ENCODE peak calls at places on chromosomes 3 and 15, in ten cellular contexts. N is mesothelial cell of epicardium, J is DND-41, L is OCI-LY7, O is endothelial cell, M is GM06990, W is glutamatergic neuron, R is neural progenitor cell, I is Calu3, Y is nephron progenitor cell. Z is an unnamed sample.
A peak's percentile ranks its signal among the peaks of the same experiment; 100 is the strongest.

GRCh38 chr15:98442379-98442833 is 205.9 kb upstream of the IGF1R start:
- DNase-seq in N (peak; percentile 69), W (peak; percentile 78), M (no peak), R (peak; percentile 80), I (peak; percentile 79), L (peak; percentile 57), O (peak; percentile 70), J (peak; percentile 66), Y (peak; percentile 76), Z (peak; percentile 63)

GRCh38 chr15:42138968-42139386 is 17.5 kb downstream of the PLA2G4F start:
- DNase-seq in Y (no peak), W (no peak), M (no peak), L (no peak), N (no peak), J (no peak), R (no peak), O (no peak), I (no peak), Z (no peak)

GRCh38 chr15:60583946-60584345 is 105.0 kb upstream of the ICE2 start:
- DNase-seq in N (no peak), W (no peak), J (no peak), Y (no peak), O (no peak), R (no peak), M (no peak), L (no peak), I (no peak), Z (no peak)

GRCh38 chr3:16060945-16061344 is 113.5 kb upstream of the GALNT15 start:
- DNase-seq in L (no peak), N (no peak), O (no peak), J (no peak), R (no peak), W (no peak), M (no peak), I (no peak), Y (no peak), Z (no peak)

GRCh38 chr15:20340931-20341661 is 200.5 kb downstream of the GOLGA6L6 start:
- DNase-seq in L (no peak), J (peak; percentile 15), I (no peak), W (peak; percentile 47), M (no peak), Y (peak; percentile 55), R (peak; percentile 47), N (peak; percentile 85), O (peak; percentile 41), Z (peak; percentile 55)

GRCh38 chr3:187750513-187751123 is 5.3 kb upstream of the BCL6 start:
- DNase-seq in O (no peak), N (no peak), W (no peak), L (peak; percentile 61), M (no peak), R (peak; percentile 64), I (no peak), J (peak; percentile 46), Y (peak; percentile 44), Z (no peak)

GRCh38 chr3:12316721-12317351 is 28.0 kb downstream of the PPARG start:
- DNase-seq in M (no peak), R (no peak), O (no peak), I (no peak), L (no peak), W (no peak), Y (no peak), N (no peak), J (no peak), Z (no peak)

GRCh38 chr3:14853280-14853956 is 34.7 kb downstream of the FGD5 start:
- DNase-seq in I (no peak), L (no peak), N (no peak), J (no peak), O (no peak), R (no peak), Y (no peak), W (no peak), M (no peak), Z (no peak)

GRCh38 chr3:186540444-186541226 is 3.5 kb downstream of the CRYGS start:
- DNase-seq in R (peak; percentile 88), L (peak; percentile 83), M (no peak), W (peak; percentile 72), O (peak; percentile 75), Y (peak; percentile 74), I (peak; percentile 89), N (peak; percentile 74), J (peak; percentile 75), Z (peak; percentile 68)

DNA sequence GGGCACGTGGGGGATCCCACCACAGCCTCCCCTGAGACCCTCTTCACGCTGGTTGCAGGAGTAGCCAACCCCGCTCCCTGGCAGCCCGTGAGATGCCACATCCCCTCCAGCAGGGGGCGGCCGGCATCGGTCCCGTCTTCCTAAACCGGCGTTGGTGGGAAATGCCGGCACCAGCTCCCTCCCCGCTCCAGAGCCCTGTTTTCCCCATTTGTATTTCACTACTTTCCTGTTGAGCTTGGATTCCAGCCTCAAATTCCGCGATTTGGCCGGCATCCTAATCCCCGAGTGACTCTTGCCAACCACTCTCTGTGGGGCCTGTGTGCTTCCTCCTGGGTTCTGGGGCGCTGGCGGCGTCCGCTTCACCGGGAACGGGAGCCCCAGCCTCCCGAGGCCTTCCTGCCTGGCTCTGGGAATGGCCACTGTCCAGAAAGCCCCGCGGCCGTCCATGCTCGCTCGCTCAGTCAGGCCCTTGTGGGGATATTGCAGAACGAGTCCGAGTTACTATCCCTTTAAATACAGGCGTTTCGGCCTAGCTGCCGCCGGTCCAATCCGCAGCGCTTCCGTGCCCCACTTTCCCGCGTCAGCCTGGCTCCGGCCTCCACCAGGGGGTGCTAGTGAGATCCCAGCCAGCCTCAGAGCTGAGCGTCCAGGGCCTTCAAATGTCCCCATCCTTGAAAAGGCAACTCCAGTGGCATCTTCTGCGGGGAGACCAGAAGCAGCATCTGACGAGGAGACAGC is 8.1 kb upstream of the ADAMTS17 start:
- DNase-seq in I (peak; percentile 98), L (peak; percentile 72), Y (peak; percentile 93), N (peak; percentile 96), M (peak; percentile 85), O (peak; percentile 96), J (peak; percentile 69), R (peak; percentile 89), W (peak; percentile 96), Z (peak; percentile 97)
- TF ChIP-seq CTCF in I (peak; percentile 70), L (peak; percentile 76), Y (peak; percentile 67), N (peak; percentile 86), M (peak; percentile 96), O (peak; percentile 87), J (peak; percentile 81), R (peak; percentile 73), W (peak; percentile 90), Z (peak; percentile 73)

DNA sequence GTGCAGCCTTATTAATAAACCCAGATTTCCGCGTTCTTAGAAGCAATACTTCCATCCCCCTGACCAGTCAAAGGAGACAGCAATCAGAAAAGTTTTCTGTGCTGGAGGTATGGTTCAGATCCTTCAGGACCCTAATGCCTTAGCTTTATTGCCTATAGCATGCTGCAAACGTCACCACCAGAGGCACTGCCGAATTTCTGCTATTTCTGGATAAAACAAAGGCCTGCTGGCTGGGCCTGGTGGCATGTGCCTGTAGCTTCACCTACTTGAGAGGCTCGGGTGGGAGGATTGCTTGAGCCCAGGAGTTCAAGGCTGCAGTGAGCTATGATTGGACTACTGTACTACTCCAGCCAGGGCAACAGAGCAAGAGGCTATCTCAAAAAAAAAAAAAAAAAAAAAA is 407.2 kb downstream of the FOXP1 start:
- DNase-seq in J (no peak), N (no peak), W (no peak), I (no peak), O (peak; percentile 8), R (peak; percentile 17), Y (no peak), M (no peak), L (peak; percentile 12), Z (no peak)
- TF ChIP-seq CTCF in J (no peak), N (no peak), W (no peak), I (no peak), O (no peak), R (peak; percentile 10), Y (no peak), M (no peak), L (no peak), Z (no peak)

GRCh38 chr3:140922634-140923033 is 19.0 kb upstream of the SLC25A36 start:
- DNase-seq in R (peak; percentile 14), N (no peak), Y (no peak), M (no peak), I (no peak), L (peak; percentile 24), O (no peak), J (no peak), W (no peak), Z (no peak)
- TF ChIP-seq CTCF in R (peak; percentile 56), N (peak; percentile 21), Y (peak; percentile 36), M (peak; percentile 42), I (peak; percentile 61), L (peak; percentile 74), O (no peak), J (peak; percentile 50), W (peak; percentile 39), Z (peak; percentile 52)

DNA sequence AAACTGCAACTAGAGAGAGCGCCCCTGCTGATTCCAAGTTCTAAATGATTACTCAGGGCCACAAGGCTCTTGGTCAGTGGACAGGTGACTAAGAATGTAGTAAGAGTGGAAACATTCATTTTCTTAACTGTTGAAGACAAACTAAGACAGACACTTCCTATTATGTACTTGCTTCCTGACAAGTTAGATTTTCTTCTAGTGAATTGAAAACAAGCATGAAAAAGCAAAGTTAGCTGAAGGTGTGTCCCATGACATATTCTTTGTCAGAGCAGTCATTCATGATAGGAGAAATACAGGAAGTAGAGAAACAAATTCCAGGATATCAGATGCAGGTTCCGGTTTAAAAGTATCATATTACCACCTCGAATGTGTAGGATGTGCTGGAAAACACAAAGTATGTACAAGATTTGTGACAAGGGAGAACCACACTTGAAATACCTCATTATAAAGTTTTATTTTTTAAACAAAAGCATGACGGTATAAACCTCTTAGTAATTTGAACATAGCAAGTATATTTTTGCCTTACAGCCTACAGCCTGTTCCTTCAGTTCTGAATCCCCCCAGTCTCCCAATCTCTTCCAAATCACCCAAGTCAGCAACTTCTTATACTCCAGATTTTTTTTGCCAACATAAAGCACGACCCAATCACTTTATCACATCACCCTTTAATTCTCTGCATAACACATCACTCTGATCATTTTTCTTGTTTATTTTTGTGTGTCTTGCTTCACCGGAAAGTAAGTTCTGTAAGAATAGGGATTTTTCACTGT is 6.2 kb downstream of the TSPAN3 start:
- DNase-seq in M (no peak), O (no peak), R (no peak), Y (no peak), L (no peak), J (no peak), N (no peak), I (peak; percentile 46), W (no peak), Z (no peak)
- TF ChIP-seq CTCF in M (no peak), O (no peak), R (no peak), Y (no peak), L (no peak), J (no peak), N (no peak), I (no peak), W (no peak), Z (no peak)

Z was measured in neural crest cell.